ENCODE peak calls at places on chromosomes 7 and 10, in nine cellular contexts. B, F, N, I, U, T, K, Y and J are unnamed samples.

GRCh38 chr7:1708640-1709249 is 38.7 kb downstream of the ELFN1 start:
- DNase-seq in B (no peak), F (no peak), N (no peak), I (no peak), U (no peak), T (no peak), K (no peak), Y (no peak), J (no peak)

GRCh38 chr7:24717694-24718320 is 39.5 kb downstream of the GSDME start:
- DNase-seq in B (no peak), F (no peak), N (no peak), I (no peak), U (no peak), T (no peak), K (no peak), Y (no peak), J (no peak)

GRCh38 chr10:55750458-55750857 is 610.6 kb downstream of the ZWINT start:
- DNase-seq in B (no peak), F (no peak), N (no peak), I (no peak), U (no peak), T (no peak), K (no peak), Y (no peak), J (no peak)

GRCh38 chr10:8060704-8061121 is 6.2 kb downstream of the GATA3 start:
- DNase-seq in B (no peak), F (no peak), N (no peak), I (no peak), U (peak; percentile 50), T (no peak), K (no peak), Y (no peak), J (no peak)

GRCh38 chr7:822692-823276 is 9.5 kb upstream of the SUN1 start:
- DNase-seq in B (peak; percentile 35), F (no peak), N (no peak), I (no peak), U (no peak), T (no peak), K (peak; percentile 55), Y (no peak), J (peak; percentile 56)

GRCh38 chr7:145696071-145696470 is 420.5 kb upstream of the CNTNAP2 start:
- DNase-seq in B (no peak), F (no peak), N (no peak), I (no peak), U (no peak), T (no peak), K (no peak), Y (no peak), J (no peak)

GRCh38 chr10:49556723-49557122 is 17.8 kb upstream of the ERCC6 start:
- DNase-seq in B (no peak), F (no peak), N (no peak), I (no peak), U (no peak), T (no peak), K (no peak), Y (peak; percentile 15), J (no peak)

GRCh38 chr7:101386177-101386557 is 23.5 kb downstream of the COL26A1 start:
- DNase-seq in B (no peak), F (no peak), N (no peak), I (no peak), U (no peak), T (no peak), K (no peak), Y (no peak), J (no peak)

GRCh38 chr10:5534051-5534821 is 9.5 kb downstream of the CALML3 start:
- DNase-seq in B (no peak), F (no peak), N (no peak), I (no peak), U (no peak), T (no peak), K (no peak), Y (no peak), J (no peak)

GRCh38 chr7:18189495-18190126 is 162.0 kb upstream of the PRPS1L1 start:
- DNase-seq in B (no peak), F (no peak), N (no peak), I (no peak), U (no peak), T (no peak), K (no peak), Y (no peak), J (no peak)

GRCh38 chr10:497898-498451 is 191.5 kb downstream of the DIP2C start:
- DNase-seq in B (no peak), F (no peak), N (no peak), I (no peak), U (no peak), T (no peak), K (no peak), Y (no peak), J (no peak)

GRCh38 chr10:99520804-99521473 is 11.8 kb upstream of the NKX2-3 start:
- DNase-seq in B (no peak), F (no peak), N (no peak), I (no peak), U (no peak), T (no peak), K (no peak), Y (no peak), J (no peak)

GRCh38 chr7:27605689-27606269 is 56.9 kb downstream of the HIBADH start:
- DNase-seq in B (peak; percentile 4), F (no peak), N (peak; percentile 49), I (no peak), U (peak; percentile 63), T (no peak), K (peak; percentile 18), Y (peak; percentile 52), J (peak; percentile 23)

GRCh38 chr7:27606270-27607209 is 56.1 kb downstream of the HIBADH start:
- DNase-seq in B (no peak), F (no peak), N (peak; percentile 70), I (no peak), U (peak; percentile 89), T (no peak), K (no peak), Y (peak; percentile 81), J (peak; percentile 81)

GRCh38 chr7:27607210-27607606 is 55.5 kb downstream of the HIBADH start:
- DNase-seq in B (no peak), F (no peak), N (no peak), I (no peak), U (peak; percentile 18), T (no peak), K (no peak), Y (no peak), J (no peak)

GRCh38 chr7:27603813-27604212 is 58.9 kb downstream of the HIBADH start:
- DNase-seq in B (no peak), F (no peak), N (no peak), I (no peak), U (no peak), T (no peak), K (peak; percentile 19), Y (no peak), J (no peak)

DNA sequence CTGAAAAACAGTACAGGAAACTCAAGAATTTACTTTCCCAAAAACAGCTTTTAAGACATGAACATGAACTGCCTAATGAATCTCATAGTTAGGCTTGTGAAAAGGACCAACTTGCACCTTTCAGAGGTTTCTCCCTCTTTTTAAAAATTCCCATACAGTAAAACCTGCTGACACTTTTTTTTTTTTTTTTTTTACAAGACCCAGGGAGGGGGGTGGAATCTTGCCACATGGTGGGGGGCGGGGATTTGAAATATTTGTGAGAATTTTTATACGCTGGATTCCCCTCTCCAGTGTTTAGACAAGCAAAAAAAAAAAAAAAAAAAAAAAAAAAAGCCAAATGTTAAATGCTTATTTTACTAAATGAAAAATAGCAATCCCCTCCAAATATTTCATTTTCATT is 57.4 kb downstream of the HIBADH start:
- DNase-seq in B (no peak), F (no peak), N (no peak), I (no peak), U (no peak), T (no peak), K (no peak), Y (no peak), J (no peak)
- H3K27ac ChIP-seq in B (no peak overlapping the region), F (no peak overlapping the region), N (no peak overlapping the region), I (no peak overlapping the region), U (peak overlapping the region; percentile 66), T (no peak overlapping the region), K (no peak overlapping the region), Y (no peak overlapping the region), J (no peak overlapping the region)

DNA sequence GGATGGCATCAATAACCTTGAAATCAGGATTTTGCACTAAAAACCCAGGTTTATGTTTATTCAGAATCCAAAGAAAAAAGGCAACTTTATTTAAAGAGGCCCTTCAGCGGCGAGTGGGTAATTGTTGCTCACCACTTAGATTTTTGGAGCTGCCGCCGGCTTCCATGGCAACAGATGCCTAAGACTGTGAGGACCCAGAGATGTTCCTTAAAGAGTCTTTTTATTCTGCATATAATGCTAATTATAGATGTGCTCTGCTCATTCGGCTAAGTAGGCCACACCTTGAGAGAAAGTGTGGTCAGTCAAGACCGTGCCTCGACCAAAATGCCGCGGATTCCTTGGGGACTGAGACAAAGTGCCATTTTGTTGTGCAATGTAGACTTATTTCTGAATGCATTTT is 21.6 kb upstream of the MGMT start:
- DNase-seq in B (no peak), F (no peak), N (no peak), I (no peak), U (no peak), T (no peak), K (no peak), Y (no peak), J (no peak)
- H3K4me3 ChIP-seq in B (no peak overlapping the region), F (no peak overlapping the region), N (no peak overlapping the region), I (no peak overlapping the region), U (no peak overlapping the region), T (no peak overlapping the region), K (no peak overlapping the region), Y (no peak overlapping the region), J (no peak overlapping the region)

DNA sequence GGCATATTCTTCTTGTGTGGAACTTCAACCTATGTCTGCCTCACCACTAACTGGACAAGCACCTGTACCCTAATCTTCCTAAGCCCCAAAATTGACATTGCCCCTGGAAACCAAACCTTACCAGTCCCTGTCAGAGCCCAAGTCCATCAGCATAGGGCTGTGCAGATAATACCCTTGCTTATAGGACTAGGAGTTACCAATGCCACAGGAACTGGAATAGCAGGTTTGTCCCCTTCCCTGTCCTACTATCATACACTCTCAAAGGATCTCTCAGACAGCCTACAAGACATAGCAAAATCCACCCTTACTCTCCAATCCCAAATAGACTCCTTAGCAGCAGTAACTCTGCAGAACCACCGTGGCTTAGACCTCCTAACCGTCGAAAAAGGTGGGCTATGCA is 19.8 kb downstream of the ZNF107 start:
- DNase-seq in B (no peak), F (no peak), N (no peak), I (no peak), U (no peak), T (no peak), K (no peak), Y (no peak), J (no peak)
- H3K36me3 ChIP-seq in B (no peaks in the 10 kb centered on the region), F (peaks cover 19% of the 10 kb centered on the region), N (no peaks in the 10 kb centered on the region), I (peaks cover 27% of the 10 kb centered on the region), U (peaks cover 27% of the 10 kb centered on the region), T (peaks cover 50% of the 10 kb centered on the region), K (no peaks in the 10 kb centered on the region), Y (peaks cover 46% of the 10 kb centered on the region), J (peaks cover 21% of the 10 kb centered on the region)

DNA sequence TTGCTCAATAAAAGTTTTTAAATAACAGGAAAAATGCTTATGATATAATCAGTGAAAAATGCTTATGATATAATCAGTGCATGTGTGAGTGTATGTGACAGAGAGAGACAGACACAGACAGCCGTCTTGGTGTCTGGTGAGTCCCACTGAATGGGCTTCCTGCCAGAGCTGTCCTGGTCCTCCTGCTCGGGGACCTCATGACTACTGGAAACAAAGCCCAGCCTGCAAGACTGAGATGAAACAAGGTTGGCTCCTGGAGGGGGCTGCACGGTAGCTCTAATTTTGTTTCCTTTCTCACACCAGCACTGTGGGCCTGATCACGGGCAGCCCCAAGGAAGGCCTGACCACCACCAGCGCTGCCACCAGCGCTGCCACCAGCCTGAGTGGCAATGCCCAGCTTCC is 57.3 kb downstream of the NRP1 start:
- DNase-seq in B (peak; percentile 35), F (no peak), N (no peak), I (no peak), U (peak; percentile 68), T (no peak), K (no peak), Y (peak; percentile 47), J (no peak)
- H3K27ac ChIP-seq in B (peak overlapping the region; percentile 41), F (no peak overlapping the region), N (no peak overlapping the region), I (peak overlapping the region; percentile 45), U (peak overlapping the region; percentile 73), T (no peak overlapping the region), K (no peak overlapping the region), Y (peak overlapping the region; percentile 36), J (no peak overlapping the region)